ENCODE peak calls at places on chromosomes 4 and X, in six cellular contexts. S is CD8-positive, alpha-beta T cell; E is activated T-helper 1 cell treated with anti-CD3 and anti-CD28 coated beads, Interleukin-2, amount 50 U/mL, for 16 hours; O is iPS-NIHi11; M is stimulated activated CD8-positive, alpha-beta memory T cell treated with anti-CD3 and anti-CD28 coated beads, Interleukin-7, amount 100 ng/mL, for 24 hours; Q is cardiac muscle cell. X is an unnamed sample.

GRCh38 chr4:153383131-153383530 is 38.6 kb downstream of the MND1 start:
- DNase-seq in S (no peak), E (no peak), O (no peak), M (no peak), Q (peak), X (no peak)

GRCh38 chr4:6692806-6693205 is 872 bp upstream of the S100P start:
- DNase-seq in S (no peak), E (no peak), O (no peak), M (no peak), Q (peak), X (no peak)

GRCh38 chr4:102625232-102625930 is 124.2 kb downstream of the NFKB1 start:
- DNase-seq in S (peak), E (peak), O (no peak), M (no peak), Q (peak), X (peak)

GRCh38 chrX:71618303-71618721 is at the start of gene CXCR3:
- DNase-seq in S (peak), E (no peak), O (no peak), M (peak), Q (peak), X (peak)

GRCh38 chrX:140346711-140347110 is 158.2 kb downstream of the SOX3 start:
- DNase-seq in S (no peak), E (no peak), O (no peak), M (no peak), Q (no peak), X (no peak)

GRCh38 chr4:185235480-185236154 is 26.2 kb downstream of the SNX25 start:
- DNase-seq in S (no peak), E (no peak), O (no peak), M (no peak), Q (peak), X (no peak)

GRCh38 chrX:22060451-22060940 is 28.4 kb downstream of the PHEX start:
- DNase-seq in S (no peak), E (no peak), O (no peak), M (no peak), Q (peak), X (no peak)

GRCh38 chrX:99394450-99394849 is 1015.6 kb downstream of the PCDH19 start:
- DNase-seq in S (no peak), E (no peak), O (peak), M (no peak), Q (no peak), X (no peak)

GRCh38 chr4:157674699-157675098 is 454.2 kb downstream of the GRIA2 start:
- DNase-seq in S (no peak), E (no peak), O (peak), M (no peak), Q (no peak), X (no peak)

GRCh38 chr4:81376720-81377119 is 95.0 kb downstream of the RASGEF1B start:
- DNase-seq in S (no peak), E (no peak), O (no peak), M (no peak), Q (no peak), X (no peak)

GRCh38 chrX:69130448-69130847 is 34.8 kb downstream of the PJA1 start:
- DNase-seq in S (no peak), E (no peak), O (no peak), M (no peak), Q (no peak), X (no peak)

GRCh38 chrX:46979340-46979739 is 67.1 kb downstream of the JADE3 start:
- DNase-seq in S (no peak), E (no peak), O (no peak), M (no peak), Q (peak), X (no peak)

GRCh38 chrX:132488819-132489255 is at the start of gene MBNL3:
- DNase-seq in S (peak), E (peak), O (peak), M (no peak), Q (peak), X (peak)

GRCh38 chrX:8743126-8743732 is 11.3 kb upstream of the ANOS1 start:
- DNase-seq in S (peak), E (peak), O (peak), M (peak), Q (peak), X (peak)

GRCh38 chr4:7699040-7699439 is 240.6 kb downstream of the AFAP1 start:
- DNase-seq in S (no peak), E (no peak), O (no peak), M (no peak), Q (peak), X (no peak)

GRCh38 chr4:14853186-14853946 is 148.9 kb upstream of the CPEB2 start:
- DNase-seq in S (no peak), E (no peak), O (no peak), M (no peak), Q (peak), X (no peak)

GRCh38 chrX:574355-574754 is 56.2 kb upstream of the SHOX start:
- DNase-seq in S (no peak), E (no peak), O (no peak), M (no peak), Q (no peak), X (no peak)

GRCh38 chr4:63831590-63831989 is 577.7 kb downstream of the TECRL start:
- DNase-seq in S (no peak), E (no peak), O (no peak), M (no peak), Q (no peak), X (no peak)

GRCh38 chr4:107835409-107835808 is 10.7 kb downstream of the SGMS2 start:
- DNase-seq in S (no peak), E (no peak), O (no peak), M (no peak), Q (no peak), X (no peak)

GRCh38 chrX:135892781-135893180 is 463 bp downstream of the CT45A10 start:
- DNase-seq in S (no peak), E (no peak), O (no peak), M (no peak), Q (no peak), X (peak)

GRCh38 chr4:169523796-169524195 is 88.6 kb downstream of the NEK1 start:
- DNase-seq in S (no peak), E (no peak), O (no peak), M (no peak), Q (no peak), X (no peak)

GRCh38 chr4:76197971-76198410 is 15.6 kb downstream of the SCARB2 start:
- DNase-seq in S (peak), E (no peak), O (peak), M (no peak), Q (peak), X (peak)

GRCh38 chrX:110044531-110045249 is 41.8 kb downstream of the TMEM164 start:
- DNase-seq in S (no peak), E (no peak), O (no peak), M (no peak), Q (no peak), X (no peak)

GRCh38 chr4:172843273-172843672 is 325.3 kb upstream of the GALNT7 start:
- DNase-seq in S (no peak), E (no peak), O (no peak), M (no peak), Q (no peak), X (no peak)

GRCh38 chr4:183838987-183839712 is 66.0 kb upstream of the STOX2 start:
- DNase-seq in S (no peak), E (no peak), O (peak), M (no peak), Q (peak), X (no peak)

GRCh38 chr4:26081795-26082498 is 167.9 kb downstream of the SMIM20 start:
- DNase-seq in S (no peak), E (no peak), O (peak), M (no peak), Q (peak), X (no peak)

GRCh38 chr4:179097741-179098140 is 1655.5 kb upstream of the AGA start:
- DNase-seq in S (no peak), E (no peak), O (peak), M (no peak), Q (peak), X (no peak)

GRCh38 chrX:23871905-23872546 is 35.7 kb downstream of the APOO start:
- DNase-seq in S (no peak), E (no peak), O (no peak), M (no peak), Q (no peak), X (no peak)

GRCh38 chr4:892780-893179 is 39.3 kb downstream of the GAK start:
- DNase-seq in S (no peak), E (no peak), O (no peak), M (no peak), Q (no peak), X (no peak)

GRCh38 chr4:7021930-7022658 is 21.1 kb upstream of the TADA2B start:
- DNase-seq in S (no peak), E (no peak), O (no peak), M (no peak), Q (peak), X (peak)

GRCh38 chr4:113740857-113741379 is 20.6 kb downstream of the CAMK2D start:
- DNase-seq in S (no peak), E (no peak), O (no peak), M (no peak), Q (no peak), X (no peak)

GRCh38 chr4:99025506-99025905 is 30.0 kb downstream of the METAP1 start:
- DNase-seq in S (no peak), E (no peak), O (no peak), M (no peak), Q (no peak), X (no peak)

GRCh38 chr4:185396724-185397402 is at the start of gene ANKRD37:
- DNase-seq in S (no peak), E (no peak), O (peak), M (no peak), Q (peak), X (peak)

GRCh38 chrX:11908371-11908770 is 150.3 kb downstream of the MSL3 start:
- DNase-seq in S (no peak), E (no peak), O (peak), M (no peak), Q (peak), X (no peak)

GRCh38 chrX:103688949-103689348 is 2.5 kb upstream of the MORF4L2 start:
- DNase-seq in S (no peak), E (no peak), O (no peak), M (no peak), Q (peak), X (no peak)

GRCh38 chr4:7880681-7881080 is 59.0 kb downstream of the AFAP1 start:
- DNase-seq in S (no peak), E (no peak), O (no peak), M (no peak), Q (peak), X (no peak)

GRCh38 chrX:133838761-133839676 is 146.4 kb downstream of the GPC3 start:
- DNase-seq in S (peak), E (no peak), O (peak), M (no peak), Q (peak), X (no peak)

GRCh38 chrX:130402211-130402684 is 461 bp downstream of the RBMX2 start:
- DNase-seq in S (no peak), E (no peak), O (no peak), M (no peak), Q (no peak), X (no peak)